ENCODE peak calls at places on chromosomes 4 and X, in six cellular contexts. One of them, this sample, is unnamed.

GRCh38 chrX:71996826-71997225 is 86.2 kb downstream of the NHSL2 start:
- DNase-seq in neural progenitor cell: peak; percentile 71
- DNase-seq in left lung: no peak
- DNase-seq in kidney: no peak
- DNase-seq in esophagus squamous epithelium: no peak
- DNase-seq in colonic mucosa: no peak
- DNase-seq in this sample: no peak

GRCh38 chr4:82469776-82470345 is 39.5 kb downstream of the ENOPH1 start:
- DNase-seq in neural progenitor cell: no peak
- DNase-seq in left lung: no peak
- DNase-seq in colonic mucosa: no peak
- DNase-seq in esophagus squamous epithelium: no peak
- DNase-seq in kidney: no peak
- DNase-seq in this sample: no peak

GRCh38 chrX:111447298-111447697 is 35.3 kb upstream of the DCX start:
- DNase-seq in esophagus squamous epithelium: no peak
- DNase-seq in left lung: no peak
- DNase-seq in kidney: no peak
- DNase-seq in neural progenitor cell: peak; percentile 81
- DNase-seq in colonic mucosa: peak; percentile 20
- DNase-seq in this sample: no peak

GRCh38 chr4:21469438-21470032 is 479.0 kb downstream of the KCNIP4 start:
- DNase-seq in kidney: no peak
- DNase-seq in esophagus squamous epithelium: no peak
- DNase-seq in colonic mucosa: no peak
- DNase-seq in left lung: no peak
- DNase-seq in neural progenitor cell: peak; percentile 31
- DNase-seq in this sample: no peak

GRCh38 chr4:150323551-150324325 is 245.5 kb downstream of the DCLK2 start:
- DNase-seq in left lung: no peak
- DNase-seq in colonic mucosa: no peak
- DNase-seq in neural progenitor cell: peak; percentile 42
- DNase-seq in kidney: no peak
- DNase-seq in esophagus squamous epithelium: no peak
- DNase-seq in this sample: no peak

GRCh38 chr4:174118171-174118570 is 165.3 kb downstream of the FBXO8 start:
- DNase-seq in left lung: no peak
- DNase-seq in kidney: no peak
- DNase-seq in esophagus squamous epithelium: no peak
- DNase-seq in colonic mucosa: no peak
- DNase-seq in neural progenitor cell: no peak
- DNase-seq in this sample: no peak

GRCh38 chr4:96352051-96352517 is 512.2 kb downstream of the PDHA2 start:
- DNase-seq in neural progenitor cell: peak; percentile 49
- DNase-seq in esophagus squamous epithelium: no peak
- DNase-seq in kidney: no peak
- DNase-seq in colonic mucosa: peak; percentile 23
- DNase-seq in left lung: no peak
- DNase-seq in this sample: peak; percentile 3

GRCh38 chr4:38390962-38391361 is 273.0 kb upstream of the KLF3 start:
- DNase-seq in left lung: no peak
- DNase-seq in colonic mucosa: no peak
- DNase-seq in neural progenitor cell: no peak
- DNase-seq in esophagus squamous epithelium: no peak
- DNase-seq in kidney: no peak
- DNase-seq in this sample: no peak

GRCh38 chr4:45345551-45345950 is 619.2 kb upstream of the GNPDA2 start:
- DNase-seq in neural progenitor cell: no peak
- DNase-seq in esophagus squamous epithelium: no peak
- DNase-seq in left lung: no peak
- DNase-seq in colonic mucosa: no peak
- DNase-seq in kidney: no peak
- DNase-seq in this sample: no peak

GRCh38 chrX:15749642-15750610 is 11.9 kb downstream of the CA5B start:
- DNase-seq in neural progenitor cell: no peak
- DNase-seq in colonic mucosa: peak; percentile 38
- DNase-seq in esophagus squamous epithelium: no peak
- DNase-seq in left lung: no peak
- DNase-seq in kidney: no peak
- DNase-seq in this sample: no peak

GRCh38 chr4:122784261-122784660 is 42.4 kb upstream of the FGF2 start:
- DNase-seq in left lung: no peak
- DNase-seq in neural progenitor cell: no peak
- DNase-seq in colonic mucosa: no peak
- DNase-seq in kidney: no peak
- DNase-seq in esophagus squamous epithelium: no peak
- DNase-seq in this sample: no peak

GRCh38 chrX:97328853-97329252 is 445.1 kb downstream of the RPA4 start:
- DNase-seq in left lung: no peak
- DNase-seq in kidney: no peak
- DNase-seq in neural progenitor cell: no peak
- DNase-seq in esophagus squamous epithelium: no peak
- DNase-seq in colonic mucosa: no peak
- DNase-seq in this sample: no peak

GRCh38 chrX:20715176-20715575 is 448.5 kb upstream of the RPS6KA3 start:
- DNase-seq in colonic mucosa: no peak
- DNase-seq in neural progenitor cell: no peak
- DNase-seq in esophagus squamous epithelium: no peak
- DNase-seq in left lung: no peak
- DNase-seq in kidney: no peak
- DNase-seq in this sample: no peak

GRCh38 chr4:99816611-99817309 is at the start of gene DAPP1:
- DNase-seq in esophagus squamous epithelium: peak; percentile 63
- DNase-seq in kidney: peak; percentile 78
- DNase-seq in left lung: peak; percentile 77
- DNase-seq in colonic mucosa: peak; percentile 68
- DNase-seq in neural progenitor cell: no peak
- DNase-seq in this sample: no peak

GRCh38 chrX:54423161-54423888 is 16.9 kb upstream of the TSR2 start:
- DNase-seq in kidney: no peak
- DNase-seq in left lung: no peak
- DNase-seq in neural progenitor cell: peak; percentile 63
- DNase-seq in esophagus squamous epithelium: no peak
- DNase-seq in colonic mucosa: no peak
- DNase-seq in this sample: no peak

GRCh38 chrX:149491812-149492211 is 13.3 kb downstream of the IDS start:
- DNase-seq in colonic mucosa: peak; percentile 59
- DNase-seq in left lung: no peak
- DNase-seq in neural progenitor cell: no peak
- DNase-seq in kidney: no peak
- DNase-seq in esophagus squamous epithelium: no peak
- DNase-seq in this sample: no peak

DNA sequence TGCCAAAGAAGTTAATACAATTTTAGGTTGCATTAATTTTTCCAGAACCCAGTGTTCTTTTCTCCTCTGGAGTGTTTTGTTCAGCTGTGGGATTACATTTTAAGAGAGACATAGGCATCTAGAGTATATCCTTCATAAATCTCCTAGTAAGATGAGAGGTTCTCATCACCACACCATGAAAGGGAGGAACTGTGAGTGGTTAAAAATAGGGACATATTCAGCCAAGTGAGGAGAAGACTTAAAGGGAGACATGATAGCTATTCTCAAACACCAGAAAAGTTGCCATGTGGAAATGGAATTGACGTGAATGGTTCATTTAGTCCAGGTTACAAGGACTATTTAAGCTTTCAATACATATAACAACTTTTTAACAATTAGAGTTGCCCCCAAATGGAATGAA is 6.5 kb upstream of the MRPL1 start:
- DNase-seq in kidney: no peak
- DNase-seq in esophagus squamous epithelium: no peak
- DNase-seq in colonic mucosa: no peak
- DNase-seq in left lung: no peak
- DNase-seq in neural progenitor cell: no peak
- DNase-seq in this sample: no peak
- H3K27ac ChIP-seq in kidney: no peak overlapping the region
- H3K27ac ChIP-seq in esophagus squamous epithelium: no peak overlapping the region
- H3K27ac ChIP-seq in colonic mucosa: no peak overlapping the region
- H3K27ac ChIP-seq in left lung: peak overlapping the region; percentile 46
- H3K27ac ChIP-seq in neural progenitor cell: no peak overlapping the region
- H3K27ac ChIP-seq in this sample: no peak overlapping the region

GRCh38 chr4:8198206-8198905 is 734 bp upstream of the SH3TC1 start:
- DNase-seq in left lung: peak; percentile 79
- DNase-seq in neural progenitor cell: no peak
- DNase-seq in colonic mucosa: peak; percentile 70
- DNase-seq in kidney: peak; percentile 91
- DNase-seq in esophagus squamous epithelium: no peak
- DNase-seq in this sample: no peak
- H3K27ac ChIP-seq in left lung: peak overlapping the region; percentile 85
- H3K27ac ChIP-seq in neural progenitor cell: no peak overlapping the region
- H3K27ac ChIP-seq in colonic mucosa: peak overlapping the region; percentile 60
- H3K27ac ChIP-seq in kidney: peak overlapping the region; percentile 93
- H3K27ac ChIP-seq in esophagus squamous epithelium: peak overlapping the region; percentile 84
- H3K27ac ChIP-seq in this sample: peak overlapping the region; percentile 7

DNA sequence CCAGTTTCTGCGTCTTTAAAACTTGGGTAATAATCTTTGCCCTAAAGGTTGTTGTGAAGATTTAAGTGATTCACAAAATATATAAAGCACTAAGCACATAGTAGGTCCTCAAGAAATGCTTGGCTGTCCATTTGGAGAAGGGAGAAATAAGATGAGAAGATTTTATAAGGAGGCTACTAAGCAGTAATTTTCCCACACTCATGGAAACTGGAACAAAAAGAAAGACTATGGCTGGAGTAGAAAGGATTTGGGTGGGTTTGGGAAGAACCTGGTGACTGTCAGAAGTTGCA is 47.0 kb downstream of the PRPS1 start:
- DNase-seq in kidney: no peak
- DNase-seq in neural progenitor cell: no peak
- DNase-seq in left lung: no peak
- DNase-seq in esophagus squamous epithelium: no peak
- DNase-seq in colonic mucosa: no peak
- DNase-seq in this sample: no peak
- H3K27ac ChIP-seq in kidney: peak overlapping the region; percentile 81
- H3K27ac ChIP-seq in neural progenitor cell: no peak overlapping the region
- H3K27ac ChIP-seq in left lung: peak overlapping the region; percentile 99
- H3K27ac ChIP-seq in esophagus squamous epithelium: peak overlapping the region; percentile 91
- H3K27ac ChIP-seq in colonic mucosa: peak overlapping the region; percentile 75
- H3K27ac ChIP-seq in this sample: peak overlapping the region; percentile 66

DNA sequence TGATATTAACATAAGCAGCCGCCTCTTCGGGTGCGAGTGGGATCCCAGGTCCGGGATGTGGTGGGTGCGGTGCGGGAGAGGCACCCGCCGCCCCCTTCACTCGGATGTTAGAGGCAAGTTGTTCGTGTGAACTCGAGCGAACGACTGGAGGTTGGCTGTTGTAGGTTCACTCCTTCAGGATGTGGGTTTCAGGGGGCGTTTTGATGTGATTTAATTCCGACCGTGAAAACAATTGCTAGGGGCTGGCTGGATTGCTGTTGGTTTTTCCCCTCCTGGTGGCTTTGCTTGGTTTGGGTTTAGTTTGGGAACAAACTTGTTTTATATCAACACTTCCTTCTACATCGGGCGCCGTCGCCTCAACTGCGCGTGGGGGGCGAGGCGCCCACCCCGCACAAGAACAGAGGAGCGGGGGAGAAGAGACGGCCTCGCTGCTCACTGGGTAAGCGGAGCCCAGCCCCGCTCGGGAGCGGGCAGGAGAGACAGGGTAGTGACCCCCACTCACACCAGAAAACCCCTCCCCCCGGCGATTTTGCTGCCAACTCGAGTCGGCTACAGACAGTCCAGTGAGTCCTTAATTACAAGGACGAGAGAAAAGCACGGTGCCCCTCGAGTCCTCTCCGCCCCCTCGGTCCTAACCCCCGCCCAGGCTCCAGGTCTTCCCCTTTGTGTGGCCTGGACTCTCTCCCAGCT is 3.0 kb upstream of the LEF1 start:
- DNase-seq in colonic mucosa: no peak
- DNase-seq in left lung: peak; percentile 75
- DNase-seq in kidney: no peak
- DNase-seq in neural progenitor cell: peak; percentile 65
- DNase-seq in esophagus squamous epithelium: no peak
- DNase-seq in this sample: no peak
- H3K27ac ChIP-seq in colonic mucosa: no peak overlapping the region
- H3K27ac ChIP-seq in left lung: no peak overlapping the region
- H3K27ac ChIP-seq in kidney: no peak overlapping the region
- H3K27ac ChIP-seq in neural progenitor cell: no peak overlapping the region
- H3K27ac ChIP-seq in esophagus squamous epithelium: peak overlapping the region; percentile 65
- H3K27ac ChIP-seq in this sample: no peak overlapping the region

DNA sequence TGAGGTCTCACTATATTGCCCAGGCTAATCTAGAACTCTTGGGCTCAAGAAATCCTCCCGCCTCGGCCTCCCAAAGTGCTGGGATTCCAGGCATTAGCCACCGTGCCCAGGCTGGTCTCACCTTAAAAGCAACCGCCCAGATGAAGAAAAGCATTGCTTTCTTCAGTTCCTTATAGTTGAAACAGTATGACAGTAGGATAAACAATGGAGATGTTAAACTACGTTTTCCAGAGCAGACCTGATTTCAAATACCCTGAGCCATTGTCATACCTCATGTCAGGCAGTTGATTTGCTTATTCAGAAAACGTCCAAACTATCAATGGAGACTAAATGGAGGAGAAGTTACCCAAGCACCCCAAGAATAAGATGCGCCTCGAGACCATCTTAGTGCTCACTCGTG is 26.3 kb upstream of the TMEM131L start:
- DNase-seq in left lung: no peak
- DNase-seq in neural progenitor cell: no peak
- DNase-seq in esophagus squamous epithelium: no peak
- DNase-seq in colonic mucosa: no peak
- DNase-seq in kidney: no peak
- DNase-seq in this sample: no peak
- H3K27ac ChIP-seq in left lung: no peak overlapping the region
- H3K27ac ChIP-seq in neural progenitor cell: no peak overlapping the region
- H3K27ac ChIP-seq in esophagus squamous epithelium: no peak overlapping the region
- H3K27ac ChIP-seq in colonic mucosa: no peak overlapping the region
- H3K27ac ChIP-seq in kidney: no peak overlapping the region
- H3K27ac ChIP-seq in this sample: no peak overlapping the region

GRCh38 chrX:29432534-29432933 is 782.8 kb upstream of the MAGEB2 start:
- DNase-seq in colonic mucosa: no peak
- DNase-seq in kidney: no peak
- DNase-seq in neural progenitor cell: no peak
- DNase-seq in left lung: no peak
- DNase-seq in esophagus squamous epithelium: no peak
- DNase-seq in this sample: no peak
- H3K27ac ChIP-seq in colonic mucosa: no peak overlapping the region
- H3K27ac ChIP-seq in kidney: no peak overlapping the region
- H3K27ac ChIP-seq in neural progenitor cell: no peak overlapping the region
- H3K27ac ChIP-seq in left lung: no peak overlapping the region
- H3K27ac ChIP-seq in esophagus squamous epithelium: no peak overlapping the region
- H3K27ac ChIP-seq in this sample: no peak overlapping the region

GRCh38 chr4:108446554-108446953 is 173.8 kb upstream of the RPL34 start:
- DNase-seq in colonic mucosa: peak; percentile 45
- DNase-seq in left lung: no peak
- DNase-seq in neural progenitor cell: no peak
- DNase-seq in esophagus squamous epithelium: no peak
- DNase-seq in kidney: no peak
- DNase-seq in this sample: no peak
- H3K27ac ChIP-seq in colonic mucosa: no peak overlapping the region
- H3K27ac ChIP-seq in left lung: no peak overlapping the region
- H3K27ac ChIP-seq in neural progenitor cell: no peak overlapping the region
- H3K27ac ChIP-seq in esophagus squamous epithelium: no peak overlapping the region
- H3K27ac ChIP-seq in kidney: no peak overlapping the region
- H3K27ac ChIP-seq in this sample: no peak overlapping the region

This sample was measured in caudate nucleus.